ENCODE peak calls at places on chromosomes 12 and 14, in six cellular contexts. Q is trophoblast cell; E is CD8-positive, alpha-beta T cell; K is HCT116; M is cardiac muscle cell; D is IMR-90. L is an unnamed sample.

GRCh38 chr14:61525293-61526011 is 169.9 kb upstream of the HIF1A start:
- DNase-seq in E (no peak), K (peak; percentile 97), D (peak; percentile 52), Q (peak; percentile 100), M (no peak), L (no peak)

GRCh38 chr12:57610553-57611115 is 601 bp upstream of the ARHGEF25 start:
- DNase-seq in M (peak; percentile 23), K (no peak), E (no peak), D (no peak), Q (no peak), L (no peak)

GRCh38 chr14:57574617-57575288 is 81.1 kb upstream of the CCDC198 start:
- DNase-seq in K (no peak), E (no peak), D (no peak), M (no peak), Q (no peak), L (no peak)

GRCh38 chr12:115313929-115314328 is 630.0 kb upstream of the TBX3 start:
- DNase-seq in D (peak; percentile 92), E (no peak), Q (no peak), M (no peak), K (no peak), L (no peak)

GRCh38 chr12:104478396-104479140 is 21.8 kb downstream of the CHST11 start:
- DNase-seq in M (no peak), D (no peak), K (no peak), E (no peak), Q (no peak), L (no peak)

GRCh38 chr14:74563621-74564159 is 48.3 kb downstream of the LTBP2 start:
- DNase-seq in K (no peak), Q (peak; percentile 28), D (peak; percentile 31), E (no peak), M (no peak), L (no peak)

GRCh38 chr14:70052990-70053389 is 135.8 kb downstream of the SLC8A3 start:
- DNase-seq in Q (peak; percentile 65), D (peak; percentile 28), E (no peak), K (no peak), M (peak; percentile 80), L (no peak)

GRCh38 chr12:49264466-49264872 is 413 bp upstream of the TUBA1C start:
- DNase-seq in K (no peak), D (no peak), E (no peak), M (peak; percentile 42), Q (no peak), L (no peak)

GRCh38 chr14:54398028-54398368 is 1.2 kb downstream of the CDKN3 start:
- DNase-seq in Q (no peak), D (no peak), M (no peak), K (no peak), E (no peak), L (no peak)

GRCh38 chr14:92540472-92541048 is 27.0 kb downstream of the RIN3 start:
- DNase-seq in K (peak; percentile 59), Q (peak; percentile 62), E (no peak), D (peak; percentile 100), M (no peak), L (no peak)

GRCh38 chr12:116339800-116340371 is 62.4 kb upstream of the MED13L start:
- DNase-seq in E (no peak), K (no peak), M (no peak), Q (no peak), D (peak; percentile 56), L (no peak)

GRCh38 chr14:40113671-40114070 is 681.4 kb upstream of the FBXO33 start:
- DNase-seq in Q (no peak), K (no peak), M (no peak), E (no peak), D (no peak), L (no peak)

GRCh38 chr14:65012353-65012752 is 25.7 kb downstream of the FNTB start:
- DNase-seq in D (no peak), Q (no peak), M (no peak), K (no peak), E (no peak), L (no peak)

GRCh38 chr12:121577443-121578180 is 3.2 kb downstream of the KDM2B start:
- DNase-seq in K (no peak), D (no peak), E (no peak), Q (no peak), M (peak; percentile 42), L (no peak)

GRCh38 chr14:101462726-101463565 is 98.3 kb upstream of the DIO3 start:
- DNase-seq in D (no peak), M (no peak), E (no peak), Q (no peak), K (no peak), L (no peak)

GRCh38 chr14:20001863-20002262 is at the start of gene OR4Q2:
- DNase-seq in M (no peak), Q (no peak), K (no peak), D (no peak), E (no peak), L (no peak)
- H3K9me3 ChIP-seq in M (peaks cover 6% of the 10 kb centered on the region), Q (peaks cover 7% of the 10 kb centered on the region), K (no peaks in the 10 kb centered on the region), D (peaks cover 6% of the 10 kb centered on the region), E (no peaks in the 10 kb centered on the region), L (no peaks in the 10 kb centered on the region)

DNA sequence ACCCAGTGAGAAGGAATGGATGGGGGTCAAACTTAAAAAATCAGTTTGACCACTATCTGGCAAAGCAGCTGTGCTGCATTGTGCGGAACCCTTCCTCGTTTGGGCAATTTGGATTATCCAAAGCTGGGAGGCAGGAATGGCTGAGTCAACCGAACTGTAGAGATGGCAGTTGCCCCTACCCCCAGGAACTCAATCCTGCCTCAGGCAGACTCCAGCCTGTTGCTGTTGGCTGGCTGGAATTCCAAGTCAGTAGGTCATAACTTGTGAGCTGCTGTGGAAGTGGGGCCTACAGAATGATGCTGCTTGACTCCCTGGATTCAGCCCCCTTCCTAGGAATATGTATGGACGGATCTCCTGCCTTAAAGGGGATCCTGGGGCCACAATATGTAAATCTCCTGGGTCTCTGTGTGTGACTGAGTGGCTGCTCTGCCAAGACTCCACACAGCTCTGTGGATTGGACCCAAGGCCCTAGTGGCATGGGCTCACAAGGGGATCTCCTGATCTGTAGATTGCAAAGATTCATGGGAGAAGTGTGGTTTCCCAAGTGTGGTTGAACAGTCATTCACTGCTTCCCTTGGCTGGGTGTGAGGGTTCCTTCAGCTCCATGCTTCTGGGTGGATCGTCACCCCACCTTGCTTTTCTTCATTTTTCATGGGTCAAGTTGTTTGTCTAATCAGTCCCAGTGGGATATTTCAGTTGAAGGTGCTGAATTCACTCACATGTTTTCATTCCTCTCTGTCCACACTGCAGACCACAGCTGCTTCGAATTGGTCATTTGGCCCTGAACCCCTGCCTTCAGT is 19.2 kb downstream of the LUM start:
- DNase-seq in M (no peak), D (no peak), K (no peak), E (no peak), Q (peak; percentile 93), L (no peak)
- H3K9me3 ChIP-seq in M (no peaks in the 10 kb centered on the region), D (peaks cover 2% of the 10 kb centered on the region), K (no peaks in the 10 kb centered on the region), E (no peaks in the 10 kb centered on the region), Q (peaks cover 6% of the 10 kb centered on the region), L (peaks cover 10% of the 10 kb centered on the region)

GRCh38 chr14:79467837-79468236 is 743.5 kb downstream of the DIO2 start:
- DNase-seq in M (no peak), K (no peak), Q (no peak), D (no peak), E (no peak), L (no peak)
- H3K9me3 ChIP-seq in M (no peaks in the 10 kb centered on the region), K (peaks cover 17% of the 10 kb centered on the region), Q (peaks cover 2% of the 10 kb centered on the region), D (no peaks in the 10 kb centered on the region), E (no peaks in the 10 kb centered on the region), L (no peaks in the 10 kb centered on the region)

GRCh38 chr14:105818712-105819005 is 292.3 kb downstream of the TMEM121 start:
- DNase-seq in K (no peak), Q (no peak), D (no peak), M (no peak), E (no peak), L (no peak)
- H3K9me3 ChIP-seq in K (no peaks in the 10 kb centered on the region), Q (peaks cover 29% of the 10 kb centered on the region), D (peaks cover 34% of the 10 kb centered on the region), M (no peaks in the 10 kb centered on the region), E (no peaks in the 10 kb centered on the region), L (no peaks in the 10 kb centered on the region)

GRCh38 chr14:104289485-104289884 is 151.1 kb downstream of the KIF26A start:
- DNase-seq in K (no peak), E (no peak), Q (peak; percentile 5), D (no peak), M (no peak), L (no peak)
- H3K9me3 ChIP-seq in K (no peaks in the 10 kb centered on the region), E (no peaks in the 10 kb centered on the region), Q (peaks cover 11% of the 10 kb centered on the region), D (peaks cover 64% of the 10 kb centered on the region), M (no peaks in the 10 kb centered on the region), L (no peaks in the 10 kb centered on the region)

GRCh38 chr14:26841920-26842741 is 244.3 kb upstream of the NOVA1 start:
- DNase-seq in E (no peak), M (peak; percentile 8), Q (peak; percentile 91), D (peak; percentile 60), K (no peak), L (no peak)

GRCh38 chr14:26849514-26849913 is 251.7 kb upstream of the NOVA1 start:
- DNase-seq in Q (no peak), D (no peak), K (no peak), E (no peak), M (no peak), L (no peak)

GRCh38 chr14:26841361-26841760 is 243.5 kb upstream of the NOVA1 start:
- DNase-seq in D (no peak), K (no peak), Q (peak; percentile 72), M (no peak), E (no peak), L (no peak)

GRCh38 chr14:26846388-26846787 is 248.6 kb upstream of the NOVA1 start:
- DNase-seq in D (no peak), Q (no peak), K (no peak), E (no peak), M (no peak), L (no peak)

GRCh38 chr14:26845106-26845818 is 247.4 kb upstream of the NOVA1 start:
- DNase-seq in K (no peak), Q (no peak), M (no peak), E (no peak), D (no peak), L (no peak)
- H3K9me3 ChIP-seq in K (peaks cover 18% of the 10 kb centered on the region), Q (no peaks in the 10 kb centered on the region), M (no peaks in the 10 kb centered on the region), E (no peaks in the 10 kb centered on the region), D (peaks cover 4% of the 10 kb centered on the region), L (no peaks in the 10 kb centered on the region)

DNA sequence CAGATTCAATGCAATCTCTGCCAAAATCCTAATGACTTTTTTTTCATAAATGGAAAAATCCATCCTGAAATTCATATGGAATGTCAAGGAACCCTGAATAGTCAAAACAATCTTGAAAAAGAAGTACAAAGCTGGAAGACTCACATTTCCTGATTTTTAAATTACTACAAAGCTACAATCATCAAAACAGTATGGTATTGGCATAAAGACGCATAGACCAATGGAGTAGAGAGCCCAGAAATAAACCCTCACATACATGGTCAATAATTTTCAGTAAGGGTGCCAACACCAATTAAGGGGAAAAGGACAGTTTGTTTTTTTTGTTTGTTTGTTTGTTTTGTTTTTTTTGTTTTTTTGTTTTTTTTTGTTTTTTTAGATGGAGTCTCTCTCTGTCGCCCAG is 4.6 kb upstream of the RD3L start:
- DNase-seq in E (no peak), D (no peak), Q (no peak), K (no peak), M (no peak), L (no peak)
- H3K9me3 ChIP-seq in E (no peaks in the 10 kb centered on the region), D (no peaks in the 10 kb centered on the region), Q (no peaks in the 10 kb centered on the region), K (no peaks in the 10 kb centered on the region), M (no peaks in the 10 kb centered on the region), L (peaks cover 2% of the 10 kb centered on the region)

L was measured in SK-N-MC.